ENCODE peak calls at places on chromosome 21, in four cellular contexts. One of them, this sample, is unnamed.

GRCh38 chr21:16775056-16775455 is 737.8 kb upstream of the CXADR start:
- DNase-seq in effector memory CD4-positive, alpha-beta T cell: no peak
- DNase-seq in activated T-cell treated with anti-CD3 and anti-CD28 coated beads for 48 hours: no peak
- DNase-seq in activated naive CD8-positive, alpha-beta T cell treated with anti-CD3 and anti-CD28 coated beads, Interleukin-2, amount 50 U/mL, for 24 hours: no peak
- DNase-seq in this sample: no peak

GRCh38 chr21:37870229-37870628 is 46.0 kb downstream of the KCNJ6 start:
- DNase-seq in effector memory CD4-positive, alpha-beta T cell: no peak
- DNase-seq in activated T-cell treated with anti-CD3 and anti-CD28 coated beads for 48 hours: no peak
- DNase-seq in activated naive CD8-positive, alpha-beta T cell treated with anti-CD3 and anti-CD28 coated beads, Interleukin-2, amount 50 U/mL, for 24 hours: no peak
- DNase-seq in this sample: no peak

GRCh38 chr21:39175154-39175553 is 8.1 kb downstream of the PSMG1 start:
- DNase-seq in effector memory CD4-positive, alpha-beta T cell: no peak
- DNase-seq in activated T-cell treated with anti-CD3 and anti-CD28 coated beads for 48 hours: no peak
- DNase-seq in activated naive CD8-positive, alpha-beta T cell treated with anti-CD3 and anti-CD28 coated beads, Interleukin-2, amount 50 U/mL, for 24 hours: no peak
- DNase-seq in this sample: no peak

GRCh38 chr21:43805275-43805800 is 16.0 kb downstream of the RRP1 start:
- DNase-seq in effector memory CD4-positive, alpha-beta T cell: no peak
- DNase-seq in activated T-cell treated with anti-CD3 and anti-CD28 coated beads for 48 hours: no peak
- DNase-seq in activated naive CD8-positive, alpha-beta T cell treated with anti-CD3 and anti-CD28 coated beads, Interleukin-2, amount 50 U/mL, for 24 hours: no peak
- DNase-seq in this sample: no peak

GRCh38 chr21:25708467-25709065 is 26.1 kb downstream of the ATP5PF start:
- DNase-seq in effector memory CD4-positive, alpha-beta T cell: peak; percentile 2
- DNase-seq in activated T-cell treated with anti-CD3 and anti-CD28 coated beads for 48 hours: peak; percentile 12
- DNase-seq in activated naive CD8-positive, alpha-beta T cell treated with anti-CD3 and anti-CD28 coated beads, Interleukin-2, amount 50 U/mL, for 24 hours: peak; percentile 39
- DNase-seq in this sample: peak; percentile 22

GRCh38 chr21:38503588-38503987 is 5.3 kb upstream of the ERG start:
- DNase-seq in effector memory CD4-positive, alpha-beta T cell: no peak
- DNase-seq in activated T-cell treated with anti-CD3 and anti-CD28 coated beads for 48 hours: no peak
- DNase-seq in activated naive CD8-positive, alpha-beta T cell treated with anti-CD3 and anti-CD28 coated beads, Interleukin-2, amount 50 U/mL, for 24 hours: no peak
- DNase-seq in this sample: no peak

GRCh38 chr21:43331962-43332458 is 94.9 kb downstream of the SIK1 start:
- DNase-seq in effector memory CD4-positive, alpha-beta T cell: no peak
- DNase-seq in activated T-cell treated with anti-CD3 and anti-CD28 coated beads for 48 hours: no peak
- DNase-seq in activated naive CD8-positive, alpha-beta T cell treated with anti-CD3 and anti-CD28 coated beads, Interleukin-2, amount 50 U/mL, for 24 hours: no peak
- DNase-seq in this sample: no peak

GRCh38 chr21:41130883-41131282 is 37.1 kb upstream of the BACE2 start:
- DNase-seq in effector memory CD4-positive, alpha-beta T cell: no peak
- DNase-seq in activated T-cell treated with anti-CD3 and anti-CD28 coated beads for 48 hours: no peak
- DNase-seq in activated naive CD8-positive, alpha-beta T cell treated with anti-CD3 and anti-CD28 coated beads, Interleukin-2, amount 50 U/mL, for 24 hours: no peak
- DNase-seq in this sample: no peak

GRCh38 chr21:28818663-28819278 is 173.9 kb downstream of the LTN1 start:
- DNase-seq in effector memory CD4-positive, alpha-beta T cell: no peak
- DNase-seq in activated T-cell treated with anti-CD3 and anti-CD28 coated beads for 48 hours: no peak
- DNase-seq in activated naive CD8-positive, alpha-beta T cell treated with anti-CD3 and anti-CD28 coated beads, Interleukin-2, amount 50 U/mL, for 24 hours: no peak
- DNase-seq in this sample: no peak

GRCh38 chr21:32348604-32349332 is 44.0 kb downstream of the URB1 start:
- DNase-seq in effector memory CD4-positive, alpha-beta T cell: no peak
- DNase-seq in activated T-cell treated with anti-CD3 and anti-CD28 coated beads for 48 hours: no peak
- DNase-seq in activated naive CD8-positive, alpha-beta T cell treated with anti-CD3 and anti-CD28 coated beads, Interleukin-2, amount 50 U/mL, for 24 hours: no peak
- DNase-seq in this sample: no peak

GRCh38 chr21:25338415-25338814 is 268.9 kb downstream of the MRPL39 start:
- DNase-seq in effector memory CD4-positive, alpha-beta T cell: no peak
- DNase-seq in activated T-cell treated with anti-CD3 and anti-CD28 coated beads for 48 hours: no peak
- DNase-seq in activated naive CD8-positive, alpha-beta T cell treated with anti-CD3 and anti-CD28 coated beads, Interleukin-2, amount 50 U/mL, for 24 hours: no peak
- DNase-seq in this sample: no peak

GRCh38 chr21:17903029-17903806 is 84.1 kb upstream of the C21orf91 start:
- DNase-seq in effector memory CD4-positive, alpha-beta T cell: no peak
- DNase-seq in activated T-cell treated with anti-CD3 and anti-CD28 coated beads for 48 hours: no peak
- DNase-seq in activated naive CD8-positive, alpha-beta T cell treated with anti-CD3 and anti-CD28 coated beads, Interleukin-2, amount 50 U/mL, for 24 hours: no peak
- DNase-seq in this sample: no peak

GRCh38 chr21:26389971-26390641 is 183.0 kb downstream of the CYYR1 start:
- DNase-seq in effector memory CD4-positive, alpha-beta T cell: no peak
- DNase-seq in activated T-cell treated with anti-CD3 and anti-CD28 coated beads for 48 hours: no peak
- DNase-seq in activated naive CD8-positive, alpha-beta T cell treated with anti-CD3 and anti-CD28 coated beads, Interleukin-2, amount 50 U/mL, for 24 hours: no peak
- DNase-seq in this sample: no peak

GRCh38 chr21:15793109-15793508 is 63.3 kb downstream of the USP25 start:
- DNase-seq in effector memory CD4-positive, alpha-beta T cell: no peak
- DNase-seq in activated T-cell treated with anti-CD3 and anti-CD28 coated beads for 48 hours: no peak
- DNase-seq in activated naive CD8-positive, alpha-beta T cell treated with anti-CD3 and anti-CD28 coated beads, Interleukin-2, amount 50 U/mL, for 24 hours: no peak
- DNase-seq in this sample: no peak

GRCh38 chr21:43684424-43684823 is 25.1 kb downstream of the RRP1B start:
- DNase-seq in effector memory CD4-positive, alpha-beta T cell: no peak
- DNase-seq in activated T-cell treated with anti-CD3 and anti-CD28 coated beads for 48 hours: no peak
- DNase-seq in activated naive CD8-positive, alpha-beta T cell treated with anti-CD3 and anti-CD28 coated beads, Interleukin-2, amount 50 U/mL, for 24 hours: no peak
- DNase-seq in this sample: no peak

GRCh38 chr21:37562920-37563640 is 196.5 kb downstream of the DYRK1A start:
- DNase-seq in effector memory CD4-positive, alpha-beta T cell: no peak
- DNase-seq in activated T-cell treated with anti-CD3 and anti-CD28 coated beads for 48 hours: peak; percentile 1
- DNase-seq in activated naive CD8-positive, alpha-beta T cell treated with anti-CD3 and anti-CD28 coated beads, Interleukin-2, amount 50 U/mL, for 24 hours: no peak
- DNase-seq in this sample: no peak

GRCh38 chr21:25813917-25814316 is 79.1 kb downstream of the GABPA start:
- DNase-seq in effector memory CD4-positive, alpha-beta T cell: no peak
- DNase-seq in activated T-cell treated with anti-CD3 and anti-CD28 coated beads for 48 hours: no peak
- DNase-seq in activated naive CD8-positive, alpha-beta T cell treated with anti-CD3 and anti-CD28 coated beads, Interleukin-2, amount 50 U/mL, for 24 hours: no peak
- DNase-seq in this sample: no peak

GRCh38 chr21:15968911-15969310 is 239.1 kb downstream of the USP25 start:
- DNase-seq in effector memory CD4-positive, alpha-beta T cell: no peak
- DNase-seq in activated T-cell treated with anti-CD3 and anti-CD28 coated beads for 48 hours: no peak
- DNase-seq in activated naive CD8-positive, alpha-beta T cell treated with anti-CD3 and anti-CD28 coated beads, Interleukin-2, amount 50 U/mL, for 24 hours: no peak
- DNase-seq in this sample: no peak

GRCh38 chr21:36155603-36156338 is 853 bp upstream of the DOP1B start:
- DNase-seq in effector memory CD4-positive, alpha-beta T cell: no peak
- DNase-seq in activated T-cell treated with anti-CD3 and anti-CD28 coated beads for 48 hours: no peak
- DNase-seq in activated naive CD8-positive, alpha-beta T cell treated with anti-CD3 and anti-CD28 coated beads, Interleukin-2, amount 50 U/mL, for 24 hours: no peak
- DNase-seq in this sample: no peak

GRCh38 chr21:46227811-46228344 is 696 bp downstream of the LSS start:
- DNase-seq in effector memory CD4-positive, alpha-beta T cell: no peak
- DNase-seq in activated T-cell treated with anti-CD3 and anti-CD28 coated beads for 48 hours: no peak
- DNase-seq in activated naive CD8-positive, alpha-beta T cell treated with anti-CD3 and anti-CD28 coated beads, Interleukin-2, amount 50 U/mL, for 24 hours: no peak
- DNase-seq in this sample: no peak

GRCh38 chr21:15742052-15742451 is 12.3 kb downstream of the USP25 start:
- DNase-seq in effector memory CD4-positive, alpha-beta T cell: no peak
- DNase-seq in activated T-cell treated with anti-CD3 and anti-CD28 coated beads for 48 hours: no peak
- DNase-seq in activated naive CD8-positive, alpha-beta T cell treated with anti-CD3 and anti-CD28 coated beads, Interleukin-2, amount 50 U/mL, for 24 hours: no peak
- DNase-seq in this sample: no peak

GRCh38 chr21:45417951-45418300 is 13.0 kb downstream of the COL18A1 start:
- DNase-seq in effector memory CD4-positive, alpha-beta T cell: no peak
- DNase-seq in activated T-cell treated with anti-CD3 and anti-CD28 coated beads for 48 hours: no peak
- DNase-seq in activated naive CD8-positive, alpha-beta T cell treated with anti-CD3 and anti-CD28 coated beads, Interleukin-2, amount 50 U/mL, for 24 hours: no peak
- DNase-seq in this sample: no peak

GRCh38 chr21:45053561-45053960 is 20.8 kb upstream of the ADARB1 start:
- DNase-seq in effector memory CD4-positive, alpha-beta T cell: no peak
- DNase-seq in activated T-cell treated with anti-CD3 and anti-CD28 coated beads for 48 hours: no peak
- DNase-seq in activated naive CD8-positive, alpha-beta T cell treated with anti-CD3 and anti-CD28 coated beads, Interleukin-2, amount 50 U/mL, for 24 hours: no peak
- DNase-seq in this sample: no peak

GRCh38 chr21:33988237-33988835 is 72.7 kb upstream of the ATP5PO start:
- DNase-seq in effector memory CD4-positive, alpha-beta T cell: no peak
- DNase-seq in activated T-cell treated with anti-CD3 and anti-CD28 coated beads for 48 hours: no peak
- DNase-seq in activated naive CD8-positive, alpha-beta T cell treated with anti-CD3 and anti-CD28 coated beads, Interleukin-2, amount 50 U/mL, for 24 hours: no peak
- DNase-seq in this sample: no peak

GRCh38 chr21:28822064-28822402 is 170.6 kb downstream of the LTN1 start:
- DNase-seq in effector memory CD4-positive, alpha-beta T cell: no peak
- DNase-seq in activated T-cell treated with anti-CD3 and anti-CD28 coated beads for 48 hours: no peak
- DNase-seq in activated naive CD8-positive, alpha-beta T cell treated with anti-CD3 and anti-CD28 coated beads, Interleukin-2, amount 50 U/mL, for 24 hours: no peak
- DNase-seq in this sample: no peak

GRCh38 chr21:37658994-37659458 is 257.2 kb downstream of the KCNJ6 start:
- DNase-seq in effector memory CD4-positive, alpha-beta T cell: no peak
- DNase-seq in activated T-cell treated with anti-CD3 and anti-CD28 coated beads for 48 hours: no peak
- DNase-seq in activated naive CD8-positive, alpha-beta T cell treated with anti-CD3 and anti-CD28 coated beads, Interleukin-2, amount 50 U/mL, for 24 hours: no peak
- DNase-seq in this sample: no peak

GRCh38 chr21:14693997-14694396 is 147.9 kb upstream of the SAMSN1 start:
- DNase-seq in effector memory CD4-positive, alpha-beta T cell: no peak
- DNase-seq in activated T-cell treated with anti-CD3 and anti-CD28 coated beads for 48 hours: no peak
- DNase-seq in activated naive CD8-positive, alpha-beta T cell treated with anti-CD3 and anti-CD28 coated beads, Interleukin-2, amount 50 U/mL, for 24 hours: no peak
- DNase-seq in this sample: no peak

GRCh38 chr21:42164064-42164789 is 54.7 kb upstream of the ABCG1 start:
- DNase-seq in effector memory CD4-positive, alpha-beta T cell: peak; percentile 13
- DNase-seq in activated T-cell treated with anti-CD3 and anti-CD28 coated beads for 48 hours: peak; percentile 40
- DNase-seq in activated naive CD8-positive, alpha-beta T cell treated with anti-CD3 and anti-CD28 coated beads, Interleukin-2, amount 50 U/mL, for 24 hours: peak; percentile 65
- DNase-seq in this sample: peak; percentile 31

GRCh38 chr21:43814215-43815106 is 25.1 kb downstream of the RRP1 start:
- DNase-seq in effector memory CD4-positive, alpha-beta T cell: no peak
- DNase-seq in activated T-cell treated with anti-CD3 and anti-CD28 coated beads for 48 hours: no peak
- DNase-seq in activated naive CD8-positive, alpha-beta T cell treated with anti-CD3 and anti-CD28 coated beads, Interleukin-2, amount 50 U/mL, for 24 hours: no peak
- DNase-seq in this sample: no peak

GRCh38 chr21:46435786-46436227 is 22.9 kb upstream of the DIP2A start:
- DNase-seq in effector memory CD4-positive, alpha-beta T cell: no peak
- DNase-seq in activated T-cell treated with anti-CD3 and anti-CD28 coated beads for 48 hours: no peak
- DNase-seq in activated naive CD8-positive, alpha-beta T cell treated with anti-CD3 and anti-CD28 coated beads, Interleukin-2, amount 50 U/mL, for 24 hours: no peak
- DNase-seq in this sample: no peak

GRCh38 chr21:29114765-29115164 is 15.7 kb upstream of the MAP3K7CL start:
- DNase-seq in effector memory CD4-positive, alpha-beta T cell: no peak
- DNase-seq in activated T-cell treated with anti-CD3 and anti-CD28 coated beads for 48 hours: no peak
- DNase-seq in activated naive CD8-positive, alpha-beta T cell treated with anti-CD3 and anti-CD28 coated beads, Interleukin-2, amount 50 U/mL, for 24 hours: no peak
- DNase-seq in this sample: no peak

GRCh38 chr21:41589131-41589530 is 81.2 kb upstream of the TMPRSS2 start:
- DNase-seq in effector memory CD4-positive, alpha-beta T cell: no peak
- DNase-seq in activated T-cell treated with anti-CD3 and anti-CD28 coated beads for 48 hours: no peak
- DNase-seq in activated naive CD8-positive, alpha-beta T cell treated with anti-CD3 and anti-CD28 coated beads, Interleukin-2, amount 50 U/mL, for 24 hours: no peak
- DNase-seq in this sample: no peak

GRCh38 chr21:40531016-40531415 is 315.9 kb downstream of the DSCAM start:
- DNase-seq in effector memory CD4-positive, alpha-beta T cell: no peak
- DNase-seq in activated T-cell treated with anti-CD3 and anti-CD28 coated beads for 48 hours: no peak
- DNase-seq in activated naive CD8-positive, alpha-beta T cell treated with anti-CD3 and anti-CD28 coated beads, Interleukin-2, amount 50 U/mL, for 24 hours: no peak
- DNase-seq in this sample: no peak

GRCh38 chr21:18249542-18250152 is 5.0 kb downstream of the CHODL start:
- DNase-seq in effector memory CD4-positive, alpha-beta T cell: no peak
- DNase-seq in activated T-cell treated with anti-CD3 and anti-CD28 coated beads for 48 hours: no peak
- DNase-seq in activated naive CD8-positive, alpha-beta T cell treated with anti-CD3 and anti-CD28 coated beads, Interleukin-2, amount 50 U/mL, for 24 hours: no peak
- DNase-seq in this sample: no peak

GRCh38 chr21:42997053-42997452 is 22.7 kb downstream of the PKNOX1 start:
- DNase-seq in effector memory CD4-positive, alpha-beta T cell: no peak
- DNase-seq in activated T-cell treated with anti-CD3 and anti-CD28 coated beads for 48 hours: no peak
- DNase-seq in activated naive CD8-positive, alpha-beta T cell treated with anti-CD3 and anti-CD28 coated beads, Interleukin-2, amount 50 U/mL, for 24 hours: no peak
- DNase-seq in this sample: no peak

GRCh38 chr21:38925923-38926322 is 120.2 kb downstream of the ETS2 start:
- DNase-seq in effector memory CD4-positive, alpha-beta T cell: no peak
- DNase-seq in activated T-cell treated with anti-CD3 and anti-CD28 coated beads for 48 hours: no peak
- DNase-seq in activated naive CD8-positive, alpha-beta T cell treated with anti-CD3 and anti-CD28 coated beads, Interleukin-2, amount 50 U/mL, for 24 hours: no peak
- DNase-seq in this sample: no peak

GRCh38 chr21:39867198-39867650 is at the start of gene PCP4:
- DNase-seq in effector memory CD4-positive, alpha-beta T cell: no peak
- DNase-seq in activated T-cell treated with anti-CD3 and anti-CD28 coated beads for 48 hours: peak; percentile 25
- DNase-seq in activated naive CD8-positive, alpha-beta T cell treated with anti-CD3 and anti-CD28 coated beads, Interleukin-2, amount 50 U/mL, for 24 hours: peak; percentile 46
- DNase-seq in this sample: no peak

GRCh38 chr21:32977216-32977615 is 48.5 kb upstream of the OLIG2 start:
- DNase-seq in effector memory CD4-positive, alpha-beta T cell: no peak
- DNase-seq in activated T-cell treated with anti-CD3 and anti-CD28 coated beads for 48 hours: no peak
- DNase-seq in activated naive CD8-positive, alpha-beta T cell treated with anti-CD3 and anti-CD28 coated beads, Interleukin-2, amount 50 U/mL, for 24 hours: no peak
- DNase-seq in this sample: no peak

GRCh38 chr21:17668479-17668878 is 55.8 kb upstream of the BTG3 start:
- DNase-seq in effector memory CD4-positive, alpha-beta T cell: no peak
- DNase-seq in activated T-cell treated with anti-CD3 and anti-CD28 coated beads for 48 hours: no peak
- DNase-seq in activated naive CD8-positive, alpha-beta T cell treated with anti-CD3 and anti-CD28 coated beads, Interleukin-2, amount 50 U/mL, for 24 hours: no peak
- DNase-seq in this sample: no peak

GRCh38 chr21:21232320-21232719 is 234.1 kb downstream of the NCAM2 start:
- DNase-seq in effector memory CD4-positive, alpha-beta T cell: no peak
- DNase-seq in activated T-cell treated with anti-CD3 and anti-CD28 coated beads for 48 hours: no peak
- DNase-seq in activated naive CD8-positive, alpha-beta T cell treated with anti-CD3 and anti-CD28 coated beads, Interleukin-2, amount 50 U/mL, for 24 hours: no peak
- DNase-seq in this sample: no peak